ENCODE peak calls at places on chromosomes 13 and 19, in six cellular contexts. One of them, this sample, is unnamed. For H3K27me3, the result is how much of the 10 kb centered on the place peaks cover.

GRCh38 chr19:24072720-24073119 is 14.3 kb upstream of the ZNF254 start:
- DNase-seq in SK-N-SH: no peak
- DNase-seq in upper lobe of left lung: no peak
- DNase-seq in ovary: no peak
- DNase-seq in stomach: no peak
- DNase-seq in H1: no peak
- DNase-seq in this sample: no peak

GRCh38 chr19:49441210-49441959 is at the start of gene SLC17A7:
- DNase-seq in SK-N-SH: peak
- DNase-seq in upper lobe of left lung: peak
- DNase-seq in ovary: peak
- DNase-seq in stomach: no peak
- DNase-seq in H1: peak
- DNase-seq in this sample: peak

GRCh38 chr19:47820410-47820809 is 1.3 kb upstream of the CRX start:
- DNase-seq in SK-N-SH: no peak
- DNase-seq in upper lobe of left lung: no peak
- DNase-seq in ovary: no peak
- DNase-seq in stomach: no peak
- DNase-seq in H1: no peak
- DNase-seq in this sample: no peak

GRCh38 chr19:8552810-8553209 is 24.4 kb downstream of the MYO1F start:
- DNase-seq in SK-N-SH: peak
- DNase-seq in upper lobe of left lung: no peak
- DNase-seq in ovary: no peak
- DNase-seq in stomach: no peak
- DNase-seq in H1: peak
- DNase-seq in this sample: no peak

GRCh38 chr13:45564108-45564507 is 51.4 kb downstream of the ERICH6B start:
- DNase-seq in SK-N-SH: no peak
- DNase-seq in upper lobe of left lung: no peak
- DNase-seq in ovary: no peak
- DNase-seq in stomach: no peak
- DNase-seq in H1: no peak
- DNase-seq in this sample: no peak

GRCh38 chr13:40158218-40158617 is 502.8 kb downstream of the COG6 start:
- DNase-seq in SK-N-SH: no peak
- DNase-seq in upper lobe of left lung: no peak
- DNase-seq in ovary: no peak
- DNase-seq in stomach: no peak
- DNase-seq in H1: no peak
- DNase-seq in this sample: no peak

GRCh38 chr13:43767351-43767901 is 19.3 kb downstream of the ENOX1 start:
- DNase-seq in SK-N-SH: peak
- DNase-seq in upper lobe of left lung: no peak
- DNase-seq in ovary: peak
- DNase-seq in stomach: no peak
- DNase-seq in H1: no peak
- DNase-seq in this sample: peak

GRCh38 chr19:4575267-4575793 is 15.8 kb upstream of the SEMA6B start:
- DNase-seq in SK-N-SH: peak
- DNase-seq in upper lobe of left lung: no peak
- DNase-seq in ovary: peak
- DNase-seq in stomach: no peak
- DNase-seq in H1: peak
- DNase-seq in this sample: peak

GRCh38 chr19:58181902-58182576 is 822 bp upstream of the ZNF274 start:
- DNase-seq in SK-N-SH: no peak
- DNase-seq in upper lobe of left lung: no peak
- DNase-seq in ovary: peak
- DNase-seq in stomach: peak
- DNase-seq in H1: peak
- DNase-seq in this sample: peak
- TF ChIP-seq EP300 in SK-N-SH: no peak
- TF ChIP-seq EP300 in upper lobe of left lung: no peak
- TF ChIP-seq EP300 in ovary: no peak
- TF ChIP-seq EP300 in stomach: no peak
- TF ChIP-seq EP300 in H1: no peak
- TF ChIP-seq EP300 in this sample: no peak

DNA sequence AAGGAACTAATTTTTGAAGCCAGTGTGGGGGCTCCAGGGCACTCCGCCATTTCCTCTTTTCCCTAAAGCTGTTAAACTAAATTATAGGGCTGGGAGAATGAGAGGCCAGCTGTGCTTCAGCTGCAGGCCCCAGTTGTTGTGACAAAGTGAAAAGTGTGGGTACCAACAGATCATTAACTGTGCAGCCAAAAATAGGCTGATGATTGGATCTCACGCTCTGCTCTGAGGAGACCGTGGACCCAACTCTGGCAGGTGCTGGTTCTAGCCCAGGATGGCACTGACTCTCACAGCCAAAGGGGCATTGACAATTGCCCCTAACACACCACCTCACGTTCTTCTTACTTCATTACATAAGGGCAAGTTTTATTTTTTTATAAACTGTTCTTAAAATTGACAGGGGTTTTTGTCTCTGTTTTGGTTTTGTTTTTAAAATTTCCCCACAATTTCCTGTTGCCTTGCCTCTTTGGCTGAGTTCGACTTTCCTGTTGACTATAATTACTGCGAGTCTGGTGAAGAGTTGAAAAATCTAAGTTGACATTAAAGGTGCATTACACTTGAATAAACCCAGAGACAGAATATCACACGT is 391.0 kb downstream of the FGF9 start:
- DNase-seq in SK-N-SH: no peak
- DNase-seq in upper lobe of left lung: no peak
- DNase-seq in ovary: no peak
- DNase-seq in stomach: no peak
- DNase-seq in H1: no peak
- DNase-seq in this sample: no peak
- H3K27me3 ChIP-seq in SK-N-SH: under half
- H3K27me3 ChIP-seq in upper lobe of left lung: under half
- H3K27me3 ChIP-seq in ovary: under half
- H3K27me3 ChIP-seq in stomach: under half
- H3K27me3 ChIP-seq in H1: under half
- H3K27me3 ChIP-seq in this sample: under half

GRCh38 chr19:56121180-56122167 is at the start of gene ZNF787:
- DNase-seq in SK-N-SH: peak
- DNase-seq in upper lobe of left lung: peak
- DNase-seq in ovary: peak
- DNase-seq in stomach: peak
- DNase-seq in H1: peak
- DNase-seq in this sample: peak

GRCh38 chr19:56126983-56127780 is 6.1 kb upstream of the ZNF787 start:
- DNase-seq in SK-N-SH: no peak
- DNase-seq in upper lobe of left lung: no peak
- DNase-seq in ovary: no peak
- DNase-seq in stomach: no peak
- DNase-seq in H1: no peak
- DNase-seq in this sample: no peak

GRCh38 chr19:56120371-56121179 is 520 bp downstream of the ZNF787 start:
- DNase-seq in SK-N-SH: peak
- DNase-seq in upper lobe of left lung: peak
- DNase-seq in ovary: peak
- DNase-seq in stomach: peak
- DNase-seq in H1: peak
- DNase-seq in this sample: peak

GRCh38 chr19:56124578-56124977 is 3.5 kb upstream of the ZNF787 start:
- DNase-seq in SK-N-SH: no peak
- DNase-seq in upper lobe of left lung: no peak
- DNase-seq in ovary: no peak
- DNase-seq in stomach: no peak
- DNase-seq in H1: no peak
- DNase-seq in this sample: no peak

GRCh38 chr19:56125806-56126590 is 4.9 kb upstream of the ZNF787 start:
- DNase-seq in SK-N-SH: no peak
- DNase-seq in upper lobe of left lung: no peak
- DNase-seq in ovary: no peak
- DNase-seq in stomach: no peak
- DNase-seq in H1: no peak
- DNase-seq in this sample: no peak
- TF ChIP-seq EP300 in SK-N-SH: no peak
- TF ChIP-seq EP300 in upper lobe of left lung: no peak
- TF ChIP-seq EP300 in ovary: no peak
- TF ChIP-seq EP300 in stomach: no peak
- TF ChIP-seq EP300 in H1: no peak
- TF ChIP-seq EP300 in this sample: no peak

GRCh38 chr19:41627966-41628675 is 1.2 kb upstream of the CEACAM4 start:
- DNase-seq in SK-N-SH: no peak
- DNase-seq in upper lobe of left lung: no peak
- DNase-seq in ovary: no peak
- DNase-seq in stomach: no peak
- DNase-seq in H1: no peak
- DNase-seq in this sample: no peak
- H3K27me3 ChIP-seq in SK-N-SH: under half
- H3K27me3 ChIP-seq in upper lobe of left lung: under half
- H3K27me3 ChIP-seq in ovary: under half
- H3K27me3 ChIP-seq in stomach: under half
- H3K27me3 ChIP-seq in H1: under half
- H3K27me3 ChIP-seq in this sample: under half

GRCh38 chr19:45584332-45585157 is at the start of gene OPA3:
- DNase-seq in SK-N-SH: peak
- DNase-seq in upper lobe of left lung: peak
- DNase-seq in ovary: peak
- DNase-seq in stomach: peak
- DNase-seq in H1: peak
- DNase-seq in this sample: peak
- TF ChIP-seq EP300 in SK-N-SH: no peak
- TF ChIP-seq EP300 in upper lobe of left lung: no peak
- TF ChIP-seq EP300 in ovary: peak
- TF ChIP-seq EP300 in stomach: peak
- TF ChIP-seq EP300 in H1: no peak
- TF ChIP-seq EP300 in this sample: peak

DNA sequence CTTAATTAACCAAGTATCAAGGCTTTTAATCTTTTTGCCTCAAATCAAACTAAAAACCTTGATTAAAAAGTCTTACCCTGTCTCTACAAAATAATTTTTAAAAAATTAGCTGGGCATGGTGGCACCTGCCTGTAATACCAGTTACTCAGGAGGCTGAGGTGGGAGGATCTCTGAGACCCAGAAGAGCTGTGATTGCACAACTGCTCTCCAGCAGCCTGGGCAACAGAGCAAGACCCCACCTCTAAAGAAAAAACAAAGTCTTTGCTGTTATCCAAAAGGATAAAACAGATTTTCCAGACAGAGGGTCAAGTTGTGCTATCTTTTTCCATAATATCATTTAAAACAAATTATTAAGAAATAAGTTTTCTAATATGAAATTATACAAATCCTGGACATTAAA is 26.8 kb upstream of the CEBPG start:
- DNase-seq in SK-N-SH: no peak
- DNase-seq in upper lobe of left lung: no peak
- DNase-seq in ovary: no peak
- DNase-seq in stomach: no peak
- DNase-seq in H1: no peak
- DNase-seq in this sample: no peak
- H3K27me3 ChIP-seq in SK-N-SH: under half
- H3K27me3 ChIP-seq in upper lobe of left lung: under half
- H3K27me3 ChIP-seq in ovary: under half
- H3K27me3 ChIP-seq in stomach: under half
- H3K27me3 ChIP-seq in H1: under half
- H3K27me3 ChIP-seq in this sample: under half